ENCODE peak calls at places on chromosomes 1 and 21, in seven cellular contexts. U is stomach, R is HL-60, J is Panc1, B is transverse colon, T is GM23338, S is sigmoid colon. X is an unnamed sample.
A peak's percentile ranks its signal among the peaks of the same experiment; 100 is the strongest.

GRCh38 chr1:228157381-228158126 is 7.8 kb downstream of the GJC2 start:
- DNase-seq in U (no peak), R (no peak), J (no peak), B (no peak), T (no peak), S (no peak), X (no peak)

GRCh38 chr1:46687095-46687659 is 15.5 kb downstream of the TEX38 start:
- DNase-seq in U (peak; percentile 96), R (peak; percentile 45), J (no peak), B (peak; percentile 94), T (no peak), S (peak; percentile 92), X (no peak)

GRCh38 chr1:234969630-234970370 is 158.8 kb downstream of the TOMM20 start:
- DNase-seq in U (peak; percentile 63), R (no peak), J (no peak), B (no peak), T (peak; percentile 78), S (peak; percentile 86), X (no peak)

GRCh38 chr1:212600071-212600915 is 8.3 kb upstream of the ATF3 start:
- DNase-seq in U (no peak), R (no peak), J (no peak), B (no peak), T (no peak), S (no peak), X (no peak)

GRCh38 chr1:3456449-3456963 is 2.0 kb downstream of the ARHGEF16 start:
- DNase-seq in U (peak; percentile 71), R (no peak), J (no peak), B (peak; percentile 77), T (no peak), S (no peak), X (no peak)

GRCh38 chr1:221793439-221794078 is 51.7 kb upstream of the DUSP10 start:
- DNase-seq in U (no peak), R (no peak), J (no peak), B (no peak), T (no peak), S (no peak), X (no peak)

GRCh38 chr1:174114788-174115448 is 44.4 kb upstream of the RABGAP1L start:
- DNase-seq in U (no peak), R (peak; percentile 60), J (peak; percentile 43), B (peak; percentile 16), T (peak; percentile 89), S (no peak), X (no peak)

GRCh38 chr1:41433501-41433900 is 51.0 kb downstream of the EDN2 start:
- DNase-seq in U (no peak), R (no peak), J (no peak), B (no peak), T (no peak), S (no peak), X (no peak)

GRCh38 chr1:10057305-10057704 is 24.5 kb downstream of the UBE4B start:
- DNase-seq in U (no peak), R (no peak), J (no peak), B (no peak), T (no peak), S (peak; percentile 68), X (no peak)

GRCh38 chr1:53835491-53835890 is 2.6 kb downstream of the NDC1 start:
- DNase-seq in U (no peak), R (no peak), J (no peak), B (no peak), T (no peak), S (no peak), X (no peak)

GRCh38 chr1:4652631-4653327 is 1.6 kb upstream of the AJAP1 start:
- DNase-seq in U (peak; percentile 41), R (peak; percentile 39), J (no peak), B (peak; percentile 44), T (peak; percentile 1), S (no peak), X (no peak)

GRCh38 chr1:55428944-55429931 is 214.1 kb upstream of the USP24 start:
- DNase-seq in U (peak; percentile 69), R (no peak), J (peak; percentile 100), B (peak; percentile 11), T (peak; percentile 7), S (peak; percentile 70), X (no peak)
- TF ChIP-seq POLR2AphosphoS5 in U (no peak), R (no peak), J (peak; percentile 85), B (no peak), T (no peak), S (peak; percentile 41), X (no peak)

DNA sequence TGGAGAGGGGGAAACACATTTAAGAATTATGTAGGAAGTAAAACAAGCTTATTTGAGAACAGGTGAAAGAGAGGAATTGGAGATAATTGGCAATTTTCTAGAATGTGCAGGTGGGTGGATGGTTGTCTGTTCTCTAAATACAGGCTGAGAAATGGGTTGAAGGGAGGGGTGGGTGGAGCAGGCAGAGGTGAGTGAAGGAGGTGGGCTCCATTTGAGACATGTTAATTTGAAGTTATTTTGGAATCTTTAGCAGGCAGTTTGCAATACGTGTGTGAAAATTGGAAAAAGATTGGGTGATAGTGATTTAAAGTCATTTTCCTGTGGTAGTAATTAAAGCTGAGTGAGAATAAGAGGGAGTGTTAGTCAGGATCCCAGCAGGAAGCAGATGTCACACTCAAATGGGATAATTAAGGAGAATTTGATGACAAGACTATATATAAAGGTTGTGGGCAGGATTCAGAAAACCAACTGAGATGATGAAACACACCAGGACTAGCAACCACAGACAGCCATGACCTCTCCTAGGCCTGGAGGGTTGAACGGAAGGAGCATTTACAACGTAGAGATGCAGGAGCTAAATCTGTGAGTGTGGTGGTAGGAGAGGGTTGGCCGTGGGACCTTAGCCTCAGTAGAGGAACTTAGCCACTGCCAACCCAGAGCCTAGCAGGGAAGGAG is 40.6 kb downstream of the CHRM3 start:
- DNase-seq in U (no peak), R (no peak), J (no peak), B (no peak), T (no peak), S (no peak), X (no peak)
- H3K27ac ChIP-seq in U (no peak overlapping the region), R (no peak overlapping the region), J (no peak overlapping the region), B (no peak overlapping the region), T (no peak overlapping the region), S (no peak overlapping the region), X (no peak overlapping the region)

DNA sequence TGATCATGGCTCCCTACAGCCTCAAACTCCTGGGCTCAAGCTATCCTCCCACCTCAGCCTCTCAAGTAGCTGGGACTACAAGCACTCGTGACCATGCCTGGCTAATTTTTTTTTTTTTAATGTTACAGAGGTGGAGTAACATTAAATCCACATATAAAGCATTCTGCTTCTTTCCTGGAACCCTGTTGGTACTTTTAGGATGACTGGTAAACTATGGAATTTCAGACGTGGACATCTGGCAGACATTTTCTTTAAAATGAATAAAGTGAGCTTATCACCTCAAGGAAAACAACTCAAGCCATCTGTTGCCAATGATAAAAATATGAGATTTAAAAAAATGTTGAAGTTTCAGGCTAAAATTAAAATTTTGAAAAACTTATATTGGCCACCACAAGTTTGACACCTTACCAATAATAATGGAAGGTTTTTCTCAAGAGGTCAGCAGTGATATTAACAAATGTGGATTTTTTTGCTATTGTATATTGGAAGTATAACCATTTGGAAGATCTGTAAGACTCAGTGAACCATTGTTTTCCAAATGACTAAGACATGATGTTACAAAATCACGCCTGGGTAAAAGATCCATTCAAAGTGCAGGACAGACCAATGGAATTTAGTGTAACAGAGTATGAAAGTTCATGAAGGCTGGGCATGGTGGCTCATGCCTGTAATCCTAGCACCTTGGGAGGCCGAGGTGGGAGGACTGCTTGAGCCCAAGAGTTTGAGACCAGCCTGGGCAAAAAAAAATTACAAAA is 52.7 kb upstream of the EIF4G3 start:
- DNase-seq in U (no peak), R (no peak), J (no peak), B (no peak), T (no peak), S (no peak), X (no peak)
- TF ChIP-seq POLR2AphosphoS5 in U (no peak), R (no peak), J (no peak), B (no peak), T (no peak), S (no peak), X (no peak)

GRCh38 chr1:159908255-159908905 is 8.4 kb upstream of the CFAP45 start:
- DNase-seq in U (no peak), R (no peak), J (no peak), B (no peak), T (no peak), S (peak; percentile 51), X (no peak)
- H3K27ac ChIP-seq in U (peak overlapping the region; percentile 88), R (no peak overlapping the region), J (no peak overlapping the region), B (no peak overlapping the region), T (no peak overlapping the region), S (no peak overlapping the region), X (no peak overlapping the region)

GRCh38 chr1:27233677-27234053 is 767 bp upstream of the WDTC1 start:
- DNase-seq in U (no peak), R (peak; percentile 2), J (no peak), B (peak; percentile 8), T (peak; percentile 43), S (no peak), X (no peak)

DNA sequence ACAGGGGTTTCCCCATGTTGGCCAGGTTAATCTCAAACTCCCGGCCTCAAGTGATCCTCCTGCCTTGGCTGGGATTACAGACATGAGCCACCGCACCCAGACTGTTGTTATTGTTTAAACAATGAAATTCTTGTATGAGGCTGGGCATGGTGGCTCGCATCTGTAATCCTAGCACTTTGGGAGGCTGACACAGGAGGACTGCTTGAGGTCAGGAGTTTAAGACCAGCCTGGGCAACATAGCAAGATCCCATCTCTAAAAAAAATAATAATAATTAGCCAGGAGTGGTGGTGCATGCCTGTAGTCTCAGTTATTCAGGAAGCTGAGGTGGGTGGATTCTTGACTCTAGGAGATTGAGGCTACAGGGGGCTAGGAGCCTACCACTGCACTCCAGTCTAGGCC is 6.7 kb upstream of the WDTC1 start:
- DNase-seq in U (no peak), R (no peak), J (no peak), B (no peak), T (no peak), S (no peak), X (no peak)
- TF ChIP-seq POLR2AphosphoS5 in U (no peak), R (no peak), J (no peak), B (no peak), T (no peak), S (no peak), X (no peak)

GRCh38 chr1:237792149-237792548 is 98.6 kb downstream of the ZP4 start:
- DNase-seq in U (no peak), R (no peak), J (no peak), B (no peak), T (no peak), S (no peak), X (no peak)
- H3K27ac ChIP-seq in U (no peak overlapping the region), R (no peak overlapping the region), J (no peak overlapping the region), B (no peak overlapping the region), T (no peak overlapping the region), S (no peak overlapping the region), X (no peak overlapping the region)

GRCh38 chr21:38847556-38847955 is 41.8 kb downstream of the ETS2 start:
- DNase-seq in U (no peak), R (no peak), J (no peak), B (no peak), T (no peak), S (no peak), X (no peak)

GRCh38 chr21:38850277-38850951 is 44.7 kb downstream of the ETS2 start:
- DNase-seq in U (no peak), R (no peak), J (no peak), B (no peak), T (no peak), S (no peak), X (no peak)

GRCh38 chr21:38849776-38850175 is 44.0 kb downstream of the ETS2 start:
- DNase-seq in U (no peak), R (no peak), J (no peak), B (no peak), T (no peak), S (no peak), X (no peak)

GRCh38 chr21:38852278-38852677 is 46.5 kb downstream of the ETS2 start:
- DNase-seq in U (no peak), R (no peak), J (no peak), B (no peak), T (no peak), S (no peak), X (no peak)

GRCh38 chr21:38848187-38848609 is 42.5 kb downstream of the ETS2 start:
- DNase-seq in U (no peak), R (no peak), J (no peak), B (no peak), T (no peak), S (peak; percentile 90), X (no peak)
- TF ChIP-seq POLR2AphosphoS5 in U (peak; percentile 27), R (no peak), J (no peak), B (peak; percentile 95), T (no peak), S (peak; percentile 98), X (no peak)

X was measured in vagina.